ENCODE peak calls at places on chromosomes 12 and 14, in nine cellular contexts. One of them, this sample, is unnamed.

GRCh38 chr12:51225800-51226199 is 7.9 kb upstream of the POU6F1 start:
- DNase-seq in neuronal stem cell: no peak
- DNase-seq in T-helper 2 cell: no peak
- DNase-seq in frontal cortex: no peak
- DNase-seq in Peyer's patch: no peak
- DNase-seq in stimulated activated CD8-positive, alpha-beta memory T cell treated with anti-CD3 and anti-CD28 coated beads, Interleukin-2, amount 100 ng/mL, for 48 hours: no peak
- DNase-seq in posterior vena cava: no peak
- DNase-seq in activated naive CD4-positive, alpha-beta T cell treated with anti-CD3 and anti-CD28 coated beads, Interleukin-2, amount 10 ng/mL, durations not matched to agents 7 days and 5 days: no peak
- DNase-seq in IMR-90: no peak
- DNase-seq in this sample: no peak

GRCh38 chr12:1517007-1517406 is 77.4 kb downstream of the FBXL14 start:
- DNase-seq in neuronal stem cell: no peak
- DNase-seq in T-helper 2 cell: no peak
- DNase-seq in frontal cortex: no peak
- DNase-seq in Peyer's patch: peak; percentile 32
- DNase-seq in stimulated activated CD8-positive, alpha-beta memory T cell treated with anti-CD3 and anti-CD28 coated beads, Interleukin-2, amount 100 ng/mL, for 48 hours: no peak
- DNase-seq in posterior vena cava: no peak
- DNase-seq in activated naive CD4-positive, alpha-beta T cell treated with anti-CD3 and anti-CD28 coated beads, Interleukin-2, amount 10 ng/mL, durations not matched to agents 7 days and 5 days: no peak
- DNase-seq in IMR-90: peak; percentile 82
- DNase-seq in this sample: no peak

GRCh38 chr12:28367326-28367725 is 177.1 kb downstream of the CCDC91 start:
- DNase-seq in neuronal stem cell: no peak
- DNase-seq in T-helper 2 cell: no peak
- DNase-seq in frontal cortex: no peak
- DNase-seq in Peyer's patch: no peak
- DNase-seq in stimulated activated CD8-positive, alpha-beta memory T cell treated with anti-CD3 and anti-CD28 coated beads, Interleukin-2, amount 100 ng/mL, for 48 hours: no peak
- DNase-seq in posterior vena cava: no peak
- DNase-seq in activated naive CD4-positive, alpha-beta T cell treated with anti-CD3 and anti-CD28 coated beads, Interleukin-2, amount 10 ng/mL, durations not matched to agents 7 days and 5 days: no peak
- DNase-seq in IMR-90: no peak
- DNase-seq in this sample: no peak

GRCh38 chr14:87161502-87161901 is 831.5 kb downstream of the GALC start:
- DNase-seq in neuronal stem cell: no peak
- DNase-seq in T-helper 2 cell: no peak
- DNase-seq in frontal cortex: no peak
- DNase-seq in Peyer's patch: no peak
- DNase-seq in stimulated activated CD8-positive, alpha-beta memory T cell treated with anti-CD3 and anti-CD28 coated beads, Interleukin-2, amount 100 ng/mL, for 48 hours: no peak
- DNase-seq in posterior vena cava: no peak
- DNase-seq in activated naive CD4-positive, alpha-beta T cell treated with anti-CD3 and anti-CD28 coated beads, Interleukin-2, amount 10 ng/mL, durations not matched to agents 7 days and 5 days: no peak
- DNase-seq in IMR-90: no peak
- DNase-seq in this sample: no peak

GRCh38 chr12:31220633-31221565 is 105.1 kb downstream of the SINHCAF start:
- DNase-seq in neuronal stem cell: no peak
- DNase-seq in T-helper 2 cell: no peak
- DNase-seq in frontal cortex: peak; percentile 50
- DNase-seq in Peyer's patch: no peak
- DNase-seq in stimulated activated CD8-positive, alpha-beta memory T cell treated with anti-CD3 and anti-CD28 coated beads, Interleukin-2, amount 100 ng/mL, for 48 hours: no peak
- DNase-seq in posterior vena cava: peak; percentile 76
- DNase-seq in activated naive CD4-positive, alpha-beta T cell treated with anti-CD3 and anti-CD28 coated beads, Interleukin-2, amount 10 ng/mL, durations not matched to agents 7 days and 5 days: no peak
- DNase-seq in IMR-90: peak; percentile 17
- DNase-seq in this sample: no peak

GRCh38 chr12:89382366-89382765 is 30.1 kb upstream of the DUSP6 start:
- DNase-seq in neuronal stem cell: no peak
- DNase-seq in T-helper 2 cell: no peak
- DNase-seq in frontal cortex: no peak
- DNase-seq in Peyer's patch: no peak
- DNase-seq in stimulated activated CD8-positive, alpha-beta memory T cell treated with anti-CD3 and anti-CD28 coated beads, Interleukin-2, amount 100 ng/mL, for 48 hours: no peak
- DNase-seq in posterior vena cava: no peak
- DNase-seq in activated naive CD4-positive, alpha-beta T cell treated with anti-CD3 and anti-CD28 coated beads, Interleukin-2, amount 10 ng/mL, durations not matched to agents 7 days and 5 days: no peak
- DNase-seq in IMR-90: no peak
- DNase-seq in this sample: no peak

GRCh38 chr12:13170892-13171490 is 25.5 kb upstream of the EMP1 start:
- DNase-seq in neuronal stem cell: no peak
- DNase-seq in T-helper 2 cell: no peak
- DNase-seq in frontal cortex: no peak
- DNase-seq in Peyer's patch: no peak
- DNase-seq in stimulated activated CD8-positive, alpha-beta memory T cell treated with anti-CD3 and anti-CD28 coated beads, Interleukin-2, amount 100 ng/mL, for 48 hours: no peak
- DNase-seq in posterior vena cava: no peak
- DNase-seq in activated naive CD4-positive, alpha-beta T cell treated with anti-CD3 and anti-CD28 coated beads, Interleukin-2, amount 10 ng/mL, durations not matched to agents 7 days and 5 days: no peak
- DNase-seq in IMR-90: peak; percentile 36
- DNase-seq in this sample: no peak

GRCh38 chr12:120331390-120331789 is 3.8 kb upstream of the PLA2G1B start:
- DNase-seq in neuronal stem cell: no peak
- DNase-seq in T-helper 2 cell: no peak
- DNase-seq in frontal cortex: no peak
- DNase-seq in Peyer's patch: no peak
- DNase-seq in stimulated activated CD8-positive, alpha-beta memory T cell treated with anti-CD3 and anti-CD28 coated beads, Interleukin-2, amount 100 ng/mL, for 48 hours: no peak
- DNase-seq in posterior vena cava: no peak
- DNase-seq in activated naive CD4-positive, alpha-beta T cell treated with anti-CD3 and anti-CD28 coated beads, Interleukin-2, amount 10 ng/mL, durations not matched to agents 7 days and 5 days: no peak
- DNase-seq in IMR-90: no peak
- DNase-seq in this sample: no peak

GRCh38 chr12:69712826-69713225 is 13.7 kb upstream of the BEST3 start:
- DNase-seq in neuronal stem cell: no peak
- DNase-seq in T-helper 2 cell: no peak
- DNase-seq in frontal cortex: no peak
- DNase-seq in Peyer's patch: no peak
- DNase-seq in stimulated activated CD8-positive, alpha-beta memory T cell treated with anti-CD3 and anti-CD28 coated beads, Interleukin-2, amount 100 ng/mL, for 48 hours: no peak
- DNase-seq in posterior vena cava: no peak
- DNase-seq in activated naive CD4-positive, alpha-beta T cell treated with anti-CD3 and anti-CD28 coated beads, Interleukin-2, amount 10 ng/mL, durations not matched to agents 7 days and 5 days: no peak
- DNase-seq in IMR-90: no peak
- DNase-seq in this sample: no peak

GRCh38 chr14:85572845-85573244 is 42.9 kb downstream of the FLRT2 start:
- DNase-seq in neuronal stem cell: no peak
- DNase-seq in T-helper 2 cell: no peak
- DNase-seq in frontal cortex: no peak
- DNase-seq in Peyer's patch: no peak
- DNase-seq in stimulated activated CD8-positive, alpha-beta memory T cell treated with anti-CD3 and anti-CD28 coated beads, Interleukin-2, amount 100 ng/mL, for 48 hours: no peak
- DNase-seq in posterior vena cava: no peak
- DNase-seq in activated naive CD4-positive, alpha-beta T cell treated with anti-CD3 and anti-CD28 coated beads, Interleukin-2, amount 10 ng/mL, durations not matched to agents 7 days and 5 days: no peak
- DNase-seq in IMR-90: peak; percentile 90
- DNase-seq in this sample: no peak

GRCh38 chr12:122064780-122065588 is 13.6 kb upstream of the MLXIP start:
- DNase-seq in neuronal stem cell: no peak
- DNase-seq in T-helper 2 cell: no peak
- DNase-seq in frontal cortex: no peak
- DNase-seq in Peyer's patch: no peak
- DNase-seq in stimulated activated CD8-positive, alpha-beta memory T cell treated with anti-CD3 and anti-CD28 coated beads, Interleukin-2, amount 100 ng/mL, for 48 hours: no peak
- DNase-seq in posterior vena cava: peak; percentile 90
- DNase-seq in activated naive CD4-positive, alpha-beta T cell treated with anti-CD3 and anti-CD28 coated beads, Interleukin-2, amount 10 ng/mL, durations not matched to agents 7 days and 5 days: no peak
- DNase-seq in IMR-90: peak; percentile 86
- DNase-seq in this sample: no peak

GRCh38 chr12:63930971-63931370 is 86.5 kb downstream of the SRGAP1 start:
- DNase-seq in neuronal stem cell: no peak
- DNase-seq in T-helper 2 cell: no peak
- DNase-seq in frontal cortex: no peak
- DNase-seq in Peyer's patch: no peak
- DNase-seq in stimulated activated CD8-positive, alpha-beta memory T cell treated with anti-CD3 and anti-CD28 coated beads, Interleukin-2, amount 100 ng/mL, for 48 hours: no peak
- DNase-seq in posterior vena cava: no peak
- DNase-seq in activated naive CD4-positive, alpha-beta T cell treated with anti-CD3 and anti-CD28 coated beads, Interleukin-2, amount 10 ng/mL, durations not matched to agents 7 days and 5 days: no peak
- DNase-seq in IMR-90: peak; percentile 72
- DNase-seq in this sample: no peak

GRCh38 chr14:74684444-74684843 is 28.4 kb downstream of the AREL1 start:
- DNase-seq in neuronal stem cell: no peak
- DNase-seq in T-helper 2 cell: no peak
- DNase-seq in frontal cortex: no peak
- DNase-seq in Peyer's patch: peak; percentile 51
- DNase-seq in stimulated activated CD8-positive, alpha-beta memory T cell treated with anti-CD3 and anti-CD28 coated beads, Interleukin-2, amount 100 ng/mL, for 48 hours: no peak
- DNase-seq in posterior vena cava: no peak
- DNase-seq in activated naive CD4-positive, alpha-beta T cell treated with anti-CD3 and anti-CD28 coated beads, Interleukin-2, amount 10 ng/mL, durations not matched to agents 7 days and 5 days: no peak
- DNase-seq in IMR-90: no peak
- DNase-seq in this sample: no peak

GRCh38 chr12:128829870-128830504 is 6.2 kb upstream of the SLC15A4 start:
- DNase-seq in neuronal stem cell: no peak
- DNase-seq in T-helper 2 cell: no peak
- DNase-seq in frontal cortex: no peak
- DNase-seq in Peyer's patch: peak; percentile 73
- DNase-seq in stimulated activated CD8-positive, alpha-beta memory T cell treated with anti-CD3 and anti-CD28 coated beads, Interleukin-2, amount 100 ng/mL, for 48 hours: no peak
- DNase-seq in posterior vena cava: no peak
- DNase-seq in activated naive CD4-positive, alpha-beta T cell treated with anti-CD3 and anti-CD28 coated beads, Interleukin-2, amount 10 ng/mL, durations not matched to agents 7 days and 5 days: peak; percentile 27
- DNase-seq in IMR-90: no peak
- DNase-seq in this sample: no peak

GRCh38 chr14:95518045-95518751 is 1.7 kb upstream of the SYNE3 start:
- DNase-seq in neuronal stem cell: no peak
- DNase-seq in T-helper 2 cell: no peak
- DNase-seq in frontal cortex: no peak
- DNase-seq in Peyer's patch: peak; percentile 47
- DNase-seq in stimulated activated CD8-positive, alpha-beta memory T cell treated with anti-CD3 and anti-CD28 coated beads, Interleukin-2, amount 100 ng/mL, for 48 hours: no peak
- DNase-seq in posterior vena cava: no peak
- DNase-seq in activated naive CD4-positive, alpha-beta T cell treated with anti-CD3 and anti-CD28 coated beads, Interleukin-2, amount 10 ng/mL, durations not matched to agents 7 days and 5 days: peak; percentile 20
- DNase-seq in IMR-90: peak; percentile 57
- DNase-seq in this sample: no peak

GRCh38 chr12:57235012-57235727 is 5.7 kb downstream of the SHMT2 start:
- DNase-seq in neuronal stem cell: no peak
- DNase-seq in T-helper 2 cell: no peak
- DNase-seq in frontal cortex: no peak
- DNase-seq in Peyer's patch: no peak
- DNase-seq in stimulated activated CD8-positive, alpha-beta memory T cell treated with anti-CD3 and anti-CD28 coated beads, Interleukin-2, amount 100 ng/mL, for 48 hours: no peak
- DNase-seq in posterior vena cava: peak; percentile 93
- DNase-seq in activated naive CD4-positive, alpha-beta T cell treated with anti-CD3 and anti-CD28 coated beads, Interleukin-2, amount 10 ng/mL, durations not matched to agents 7 days and 5 days: no peak
- DNase-seq in IMR-90: peak; percentile 60
- DNase-seq in this sample: no peak

GRCh38 chr12:45962553-45963325 is 27.6 kb downstream of the SCAF11 start:
- DNase-seq in neuronal stem cell: no peak
- DNase-seq in T-helper 2 cell: no peak
- DNase-seq in frontal cortex: no peak
- DNase-seq in Peyer's patch: no peak
- DNase-seq in stimulated activated CD8-positive, alpha-beta memory T cell treated with anti-CD3 and anti-CD28 coated beads, Interleukin-2, amount 100 ng/mL, for 48 hours: no peak
- DNase-seq in posterior vena cava: no peak
- DNase-seq in activated naive CD4-positive, alpha-beta T cell treated with anti-CD3 and anti-CD28 coated beads, Interleukin-2, amount 10 ng/mL, durations not matched to agents 7 days and 5 days: no peak
- DNase-seq in IMR-90: no peak
- DNase-seq in this sample: no peak

GRCh38 chr12:16076553-16076952 is 165.4 kb downstream of the DERA start:
- DNase-seq in neuronal stem cell: peak; percentile 24
- DNase-seq in T-helper 2 cell: no peak
- DNase-seq in frontal cortex: no peak
- DNase-seq in Peyer's patch: no peak
- DNase-seq in stimulated activated CD8-positive, alpha-beta memory T cell treated with anti-CD3 and anti-CD28 coated beads, Interleukin-2, amount 100 ng/mL, for 48 hours: no peak
- DNase-seq in posterior vena cava: no peak
- DNase-seq in activated naive CD4-positive, alpha-beta T cell treated with anti-CD3 and anti-CD28 coated beads, Interleukin-2, amount 10 ng/mL, durations not matched to agents 7 days and 5 days: no peak
- DNase-seq in IMR-90: peak; percentile 2
- DNase-seq in this sample: no peak

GRCh38 chr14:74275265-74275841 is 27.4 kb downstream of the ABCD4 start:
- DNase-seq in neuronal stem cell: no peak
- DNase-seq in T-helper 2 cell: no peak
- DNase-seq in frontal cortex: no peak
- DNase-seq in Peyer's patch: no peak
- DNase-seq in stimulated activated CD8-positive, alpha-beta memory T cell treated with anti-CD3 and anti-CD28 coated beads, Interleukin-2, amount 100 ng/mL, for 48 hours: no peak
- DNase-seq in posterior vena cava: no peak
- DNase-seq in activated naive CD4-positive, alpha-beta T cell treated with anti-CD3 and anti-CD28 coated beads, Interleukin-2, amount 10 ng/mL, durations not matched to agents 7 days and 5 days: no peak
- DNase-seq in IMR-90: peak; percentile 74
- DNase-seq in this sample: no peak

This sample was measured in stimulated activated CD4-positive, alpha-beta T cell treated with anti-CD3 and anti-CD28 coated beads, Interleukin-1b, Interleukin-23, amount 100 ng/mL, for 24 hours.